ENCODE peak calls at places on chromosomes 2 and 18, in four cellular contexts. X is GM12878, Y is K562, T is SK-N-SH. Z is an unnamed sample.
A peak's percentile ranks its signal among the peaks of the same experiment; 100 is the strongest.

GRCh38 chr2:179569834-179570233 is 291.6 kb downstream of the ZNF385B start:
- DNase-seq in T (no peak), Y (no peak), X (no peak), Z (no peak)

GRCh38 chr2:70094978-70095832 is 7.9 kb downstream of the PCBP1 start:
- DNase-seq in Y (no peak), T (no peak), X (no peak), Z (peak; percentile 87)

GRCh38 chr2:196059491-196059960 is 9.1 kb downstream of the DNAH7 start:
- DNase-seq in Y (no peak), T (no peak), X (no peak), Z (no peak)

GRCh38 chr2:120771556-120772208 is 36.0 kb downstream of the GLI2 start:
- DNase-seq in Y (no peak), T (no peak), X (no peak), Z (no peak)

GRCh38 chr18:75854174-75854573 is 426.7 kb upstream of the SMIM21 start:
- DNase-seq in Y (peak; percentile 44), X (no peak), T (no peak), Z (peak; percentile 3)

GRCh38 chr2:112690853-112691390 is 29.9 kb upstream of the NT5DC4 start:
- DNase-seq in T (peak; percentile 73), Y (peak; percentile 77), X (no peak), Z (peak; percentile 66)

GRCh38 chr2:121695179-121695451 is 41.6 kb downstream of the NIFK start:
- DNase-seq in T (no peak), Y (no peak), X (no peak), Z (no peak)

GRCh38 chr2:120177011-120177621 is 46.1 kb downstream of the TMEM185B start:
- DNase-seq in T (no peak), Y (peak; percentile 51), X (peak; percentile 84), Z (no peak)

GRCh38 chr2:8370258-8370802 is 311.5 kb upstream of the ID2 start:
- DNase-seq in Y (no peak), X (no peak), T (no peak), Z (no peak)

GRCh38 chr18:57523171-57523956 is 63.1 kb downstream of the FECH start:
- DNase-seq in T (no peak), Y (peak; percentile 17), X (no peak), Z (no peak)

GRCh38 chr18:70021043-70021442 is 73.4 kb upstream of the CD226 start:
- DNase-seq in T (no peak), X (no peak), Y (no peak), Z (peak; percentile 58)

GRCh38 chr2:36560726-36561125 is 37.2 kb downstream of the FEZ2 start:
- DNase-seq in T (no peak), Y (no peak), X (no peak), Z (no peak)

GRCh38 chr2:36564377-36564930 is 33.5 kb downstream of the FEZ2 start:
- DNase-seq in X (no peak), T (no peak), Y (no peak), Z (no peak)

GRCh38 chr2:36562245-36562644 is 35.7 kb downstream of the FEZ2 start:
- DNase-seq in X (no peak), Y (no peak), T (no peak), Z (no peak)

GRCh38 chr2:36561223-36561944 is 36.6 kb downstream of the FEZ2 start:
- DNase-seq in Y (peak; percentile 16), X (no peak), T (no peak), Z (peak; percentile 18)

DNA sequence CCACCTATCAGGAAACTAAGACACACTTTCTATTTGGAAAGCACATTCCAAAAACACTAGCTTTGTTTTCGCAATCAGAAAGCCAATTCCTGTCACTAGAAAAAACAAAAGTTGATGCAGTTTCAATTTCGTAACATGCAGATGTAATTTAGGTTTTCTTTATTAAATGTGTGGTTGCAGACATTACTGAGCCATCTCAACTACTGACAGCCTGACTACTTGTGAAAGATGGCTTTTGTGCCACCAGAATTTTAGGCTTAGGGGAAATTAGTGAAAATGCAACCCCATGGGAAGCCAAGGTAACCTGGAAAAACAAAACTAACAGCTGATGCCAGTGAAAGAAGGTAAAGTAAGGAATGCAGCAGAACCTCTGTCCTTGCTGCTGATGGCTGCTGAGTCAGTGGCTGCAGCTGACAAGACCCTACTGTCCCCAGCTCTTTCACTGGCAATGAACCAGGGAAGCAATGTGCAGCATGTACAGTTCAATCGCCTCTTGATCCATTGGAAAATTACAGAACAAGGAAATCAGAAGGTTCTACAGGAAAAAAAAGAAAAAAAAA is 34.9 kb downstream of the FEZ2 start:
- DNase-seq in X (no peak), T (no peak), Y (no peak), Z (peak; percentile 56)
- TF ChIP-seq YY1 in X (no peak), T (no peak), Y (no peak), Z (no peak)

DNA sequence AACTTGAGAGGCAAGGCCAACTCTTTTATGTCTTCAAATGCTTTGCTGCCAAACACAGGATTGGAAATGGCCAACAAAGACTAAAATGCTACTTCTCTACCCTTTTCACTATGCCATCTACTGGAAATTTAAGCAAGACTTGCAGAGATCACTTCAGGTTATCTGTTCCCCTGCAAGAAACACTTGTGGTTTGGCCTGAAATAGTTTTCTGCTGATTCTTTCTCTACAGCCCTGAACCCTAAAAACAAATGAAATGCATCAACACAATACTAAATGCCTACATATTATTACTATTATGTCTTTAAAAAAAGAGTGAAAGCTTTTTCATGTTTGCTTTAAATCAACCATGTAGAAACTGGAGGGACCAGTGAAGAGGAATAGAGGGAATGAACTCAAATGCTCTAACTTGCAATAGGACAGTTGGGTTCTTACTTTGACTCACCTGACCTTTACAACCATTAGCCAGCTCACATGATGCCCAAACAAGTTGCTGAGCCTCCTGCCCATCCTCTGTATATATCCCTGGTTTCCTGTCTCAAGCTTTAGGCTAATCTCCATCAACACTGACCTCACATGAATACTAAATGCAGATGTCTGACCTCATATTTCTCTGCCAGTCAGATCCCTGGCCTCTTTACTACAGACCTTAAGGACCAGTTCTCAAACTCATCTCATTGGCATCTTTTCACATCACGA is 17.5 kb upstream of the ADAM17 start:
- DNase-seq in T (no peak), Y (no peak), X (no peak), Z (no peak)
- TF ChIP-seq YY1 in T (no peak), Y (no peak), X (no peak), Z (no peak)

GRCh38 chr18:8835556-8835955 is 130.2 kb downstream of the MTCL1 start:
- DNase-seq in X (no peak), T (no peak), Y (no peak), Z (no peak)
- TF ChIP-seq YY1 in X (no peak), T (no peak), Y (no peak), Z (no peak)

GRCh38 chr18:72999971-73000607 is 132.3 kb upstream of the NETO1 start:
- DNase-seq in Y (no peak), X (no peak), T (no peak), Z (no peak)
- TF ChIP-seq YY1 in Y (no peak), X (no peak), T (no peak), Z (no peak)

GRCh38 chr2:81853331-81853730 is 1548.8 kb upstream of the LRRTM1 start:
- DNase-seq in X (no peak), T (no peak), Y (no peak), Z (no peak)
- TF ChIP-seq YY1 in X (no peak), T (no peak), Y (no peak), Z (no peak)

GRCh38 chr2:215431290-215431689 is 4.6 kb downstream of the FN1 start:
- DNase-seq in Y (no peak), T (no peak), X (no peak), Z (no peak)

GRCh38 chr2:215430528-215431187 is 5.2 kb downstream of the FN1 start:
- DNase-seq in Y (no peak), X (no peak), T (no peak), Z (no peak)

GRCh38 chr2:215434447-215435260 is 1.2 kb downstream of the FN1 start:
- DNase-seq in T (no peak), X (no peak), Y (no peak), Z (no peak)

GRCh38 chr2:215431778-215432758 is 3.8 kb downstream of the FN1 start:
- DNase-seq in X (no peak), Y (no peak), T (no peak), Z (no peak)

GRCh38 chr2:215432759-215433594 is 2.9 kb downstream of the FN1 start:
- DNase-seq in X (no peak), Y (no peak), T (no peak), Z (no peak)
- TF ChIP-seq YY1 in X (no peak), Y (no peak), T (no peak), Z (no peak)